ENCODE peak calls at places on chromosomes 6 and 20, in four cellular contexts. One of them, this sample, is unnamed.

GRCh38 chr20:50691585-50692552 is 527 bp upstream of the RIPOR3 start:
- DNase-seq in NAMALWA: no peak
- DNase-seq in aorta: no peak
- DNase-seq in mucosa of descending colon: no peak
- DNase-seq in this sample: no peak

GRCh38 chr20:5150226-5151076 is 23.6 kb downstream of the CDS2 start:
- DNase-seq in NAMALWA: no peak
- DNase-seq in aorta: no peak
- DNase-seq in mucosa of descending colon: no peak
- DNase-seq in this sample: no peak

GRCh38 chr6:111548368-111548767 is 57.3 kb downstream of the TRAF3IP2 start:
- DNase-seq in NAMALWA: no peak
- DNase-seq in aorta: no peak
- DNase-seq in mucosa of descending colon: no peak
- DNase-seq in this sample: no peak

GRCh38 chr6:148146717-148147116 is 195.9 kb upstream of the SASH1 start:
- DNase-seq in NAMALWA: no peak
- DNase-seq in aorta: no peak
- DNase-seq in mucosa of descending colon: no peak
- DNase-seq in this sample: no peak

GRCh38 chr6:153108320-153108719 is 22.8 kb downstream of the RGS17 start:
- DNase-seq in NAMALWA: no peak
- DNase-seq in aorta: no peak
- DNase-seq in mucosa of descending colon: no peak
- DNase-seq in this sample: no peak

GRCh38 chr6:148971027-148971927 is 224.4 kb downstream of the UST start:
- DNase-seq in NAMALWA: no peak
- DNase-seq in aorta: no peak
- DNase-seq in mucosa of descending colon: no peak
- DNase-seq in this sample: no peak

GRCh38 chr6:149925253-149925973 is 2.5 kb upstream of the RAET1G start:
- DNase-seq in NAMALWA: no peak
- DNase-seq in aorta: peak; percentile 62
- DNase-seq in mucosa of descending colon: peak; percentile 59
- DNase-seq in this sample: no peak

GRCh38 chr6:80126657-80127350 is 20.3 kb downstream of the BCKDHB start:
- DNase-seq in NAMALWA: no peak
- DNase-seq in aorta: no peak
- DNase-seq in mucosa of descending colon: no peak
- DNase-seq in this sample: no peak

GRCh38 chr20:48100483-48100882 is 315.2 kb upstream of the SULF2 start:
- DNase-seq in NAMALWA: no peak
- DNase-seq in aorta: no peak
- DNase-seq in mucosa of descending colon: no peak
- DNase-seq in this sample: no peak

GRCh38 chr20:32150291-32150848 is 40.9 kb downstream of the TM9SF4 start:
- DNase-seq in NAMALWA: no peak
- DNase-seq in aorta: no peak
- DNase-seq in mucosa of descending colon: no peak
- DNase-seq in this sample: no peak

GRCh38 chr6:13486679-13487121 is 700 bp downstream of the GFOD1 start:
- DNase-seq in NAMALWA: peak; percentile 87
- DNase-seq in aorta: peak; percentile 78
- DNase-seq in mucosa of descending colon: peak; percentile 74
- DNase-seq in this sample: no peak

GRCh38 chr6:47146426-47147174 is 104.5 kb upstream of the ADGRF1 start:
- DNase-seq in NAMALWA: no peak
- DNase-seq in aorta: no peak
- DNase-seq in mucosa of descending colon: no peak
- DNase-seq in this sample: no peak

GRCh38 chr20:2101057-2101934 is at the start of gene STK35:
- DNase-seq in NAMALWA: no peak
- DNase-seq in aorta: no peak
- DNase-seq in mucosa of descending colon: peak; percentile 88
- DNase-seq in this sample: no peak

GRCh38 chr6:35919085-35919826 is 1.6 kb downstream of the SRPK1 start:
- DNase-seq in NAMALWA: peak; percentile 49
- DNase-seq in aorta: no peak
- DNase-seq in mucosa of descending colon: no peak
- DNase-seq in this sample: no peak

GRCh38 chr6:125781307-125781868 is 9.4 kb upstream of the NCOA7 start:
- DNase-seq in NAMALWA: no peak
- DNase-seq in aorta: no peak
- DNase-seq in mucosa of descending colon: no peak
- DNase-seq in this sample: no peak

GRCh38 chr20:34570859-34571306 is 12.4 kb downstream of the MAP1LC3A start:
- DNase-seq in NAMALWA: no peak
- DNase-seq in aorta: no peak
- DNase-seq in mucosa of descending colon: no peak
- DNase-seq in this sample: no peak

GRCh38 chr6:116145786-116146675 is 20.1 kb upstream of the COL10A1 start:
- DNase-seq in NAMALWA: no peak
- DNase-seq in aorta: no peak
- DNase-seq in mucosa of descending colon: no peak
- DNase-seq in this sample: no peak

GRCh38 chr20:58344741-58345140 is 35.2 kb downstream of the RAB22A start:
- DNase-seq in NAMALWA: no peak
- DNase-seq in aorta: no peak
- DNase-seq in mucosa of descending colon: no peak
- DNase-seq in this sample: no peak

GRCh38 chr6:24584390-24584735 is 61.6 kb downstream of the KIAA0319 start:
- DNase-seq in NAMALWA: no peak
- DNase-seq in aorta: no peak
- DNase-seq in mucosa of descending colon: no peak
- DNase-seq in this sample: no peak

GRCh38 chr6:88367248-88367647 is 201.1 kb upstream of the CNR1 start:
- DNase-seq in NAMALWA: no peak
- DNase-seq in aorta: no peak
- DNase-seq in mucosa of descending colon: no peak
- DNase-seq in this sample: no peak

GRCh38 chr6:102732908-102733307 is 1339.4 kb downstream of the GRIK2 start:
- DNase-seq in NAMALWA: no peak
- DNase-seq in aorta: no peak
- DNase-seq in mucosa of descending colon: no peak
- DNase-seq in this sample: peak; percentile 49

GRCh38 chr6:85678000-85678601 is 35.4 kb upstream of the SYNCRIP start:
- DNase-seq in NAMALWA: no peak
- DNase-seq in aorta: no peak
- DNase-seq in mucosa of descending colon: no peak
- DNase-seq in this sample: no peak

GRCh38 chr6:157677235-157677634 is 145.8 kb upstream of the SNX9 start:
- DNase-seq in NAMALWA: no peak
- DNase-seq in aorta: no peak
- DNase-seq in mucosa of descending colon: no peak
- DNase-seq in this sample: no peak

GRCh38 chr20:59402697-59403096 is 102.3 kb downstream of the EDN3 start:
- DNase-seq in NAMALWA: no peak
- DNase-seq in aorta: no peak
- DNase-seq in mucosa of descending colon: no peak
- DNase-seq in this sample: no peak

GRCh38 chr6:30998785-30999184 is 11.5 kb upstream of the MUC22 start:
- DNase-seq in NAMALWA: no peak
- DNase-seq in aorta: no peak
- DNase-seq in mucosa of descending colon: no peak
- DNase-seq in this sample: no peak

GRCh38 chr6:145073811-145074210 is 661.5 kb downstream of the EPM2A start:
- DNase-seq in NAMALWA: no peak
- DNase-seq in aorta: no peak
- DNase-seq in mucosa of descending colon: no peak
- DNase-seq in this sample: no peak

GRCh38 chr20:7696311-7696710 is 243.9 kb downstream of the HAO1 start:
- DNase-seq in NAMALWA: no peak
- DNase-seq in aorta: no peak
- DNase-seq in mucosa of descending colon: no peak
- DNase-seq in this sample: no peak

GRCh38 chr20:64074184-64074789 is 5.0 kb downstream of the RGS19 start:
- DNase-seq in NAMALWA: no peak
- DNase-seq in aorta: no peak
- DNase-seq in mucosa of descending colon: no peak
- DNase-seq in this sample: no peak

GRCh38 chr6:1678201-1678600 is 68.5 kb downstream of the FOXC1 start:
- DNase-seq in NAMALWA: no peak
- DNase-seq in aorta: no peak
- DNase-seq in mucosa of descending colon: no peak
- DNase-seq in this sample: no peak

GRCh38 chr20:33282991-33283555 is at the start of gene BPIFB1:
- DNase-seq in NAMALWA: no peak
- DNase-seq in aorta: no peak
- DNase-seq in mucosa of descending colon: no peak
- DNase-seq in this sample: no peak

GRCh38 chr6:98836025-98836961 is 1.9 kb downstream of the POU3F2 start:
- DNase-seq in NAMALWA: no peak
- DNase-seq in aorta: no peak
- DNase-seq in mucosa of descending colon: no peak
- DNase-seq in this sample: no peak

GRCh38 chr20:46127396-46128010 is 9.4 kb downstream of the CD40 start:
- DNase-seq in NAMALWA: no peak
- DNase-seq in aorta: no peak
- DNase-seq in mucosa of descending colon: no peak
- DNase-seq in this sample: no peak

GRCh38 chr6:33430334-33430733 is 10.5 kb downstream of the SYNGAP1 start:
- DNase-seq in NAMALWA: no peak
- DNase-seq in aorta: no peak
- DNase-seq in mucosa of descending colon: no peak
- DNase-seq in this sample: no peak